ENCODE peak calls at places on chromosome 21, in five cellular contexts. L is cardiac fibroblast, W is HFF-Myc, C is psoas muscle, O is heart left ventricle. M is an unnamed sample.

GRCh38 chr21:14836950-14837349 is 227.8 kb downstream of the NRIP1 start:
- DNase-seq in C (no peak), L (peak), W (no peak), O (no peak), M (no peak)

GRCh38 chr21:42761776-42762335 is 108.4 kb downstream of the PDE9A start:
- DNase-seq in L (no peak), O (peak), C (no peak), W (no peak), M (no peak)

GRCh38 chr21:41585199-41585994 is 77.4 kb upstream of the TMPRSS2 start:
- DNase-seq in O (no peak), L (no peak), C (no peak), W (no peak), M (no peak)

GRCh38 chr21:39136711-39137110 is 46.5 kb downstream of the PSMG1 start:
- DNase-seq in L (peak), C (no peak), O (no peak), W (no peak), M (no peak)

GRCh38 chr21:18636897-18637296 is 233.3 kb upstream of the TMPRSS15 start:
- DNase-seq in L (no peak), W (no peak), C (no peak), O (no peak), M (no peak)

GRCh38 chr21:21818898-21819297 is 820.7 kb downstream of the NCAM2 start:
- DNase-seq in L (no peak), W (no peak), O (no peak), C (no peak), M (no peak)

GRCh38 chr21:22556829-22557228 is 1558.6 kb downstream of the NCAM2 start:
- DNase-seq in L (no peak), W (no peak), O (no peak), C (no peak), M (no peak)

GRCh38 chr21:38917045-38917774 is 111.5 kb downstream of the ETS2 start:
- DNase-seq in W (no peak), O (no peak), L (no peak), C (no peak), M (no peak)

GRCh38 chr21:25572895-25573310 is 34.4 kb downstream of the MRPL39 start:
- DNase-seq in W (no peak), C (no peak), L (peak), O (no peak), M (no peak)

GRCh38 chr21:39499156-39499555 is 47.4 kb downstream of the SH3BGR start:
- DNase-seq in C (no peak), L (no peak), W (no peak), O (no peak), M (no peak)

GRCh38 chr21:31343680-31344480 is at the start of gene TIAM1:
- DNase-seq in W (no peak), L (peak), O (peak), C (peak), M (peak)

GRCh38 chr21:36092676-36093075 is 22.9 kb downstream of the CBR1 start:
- DNase-seq in C (no peak), L (no peak), O (no peak), W (no peak), M (no peak)

GRCh38 chr21:24045775-24046215 is 1561.5 kb downstream of the MRPL39 start:
- DNase-seq in L (peak), W (peak), C (peak), O (peak), M (peak)

GRCh38 chr21:26909972-26910371 is 56.9 kb downstream of the ADAMTS5 start:
- DNase-seq in L (peak), C (no peak), W (no peak), O (no peak), M (no peak)

GRCh38 chr21:42193131-42193671 is 25.7 kb upstream of the ABCG1 start:
- DNase-seq in W (no peak), C (no peak), L (peak), O (no peak), M (no peak)

GRCh38 chr21:27306821-27307746 is 340.2 kb upstream of the ADAMTS5 start:
- DNase-seq in L (no peak), C (no peak), W (no peak), O (no peak), M (no peak)

GRCh38 chr21:38219049-38219628 is 37.7 kb upstream of the KCNJ15 start:
- DNase-seq in C (peak), W (peak), O (peak), L (peak), M (peak)

GRCh38 chr21:25453524-25453923 is 153.8 kb downstream of the MRPL39 start:
- DNase-seq in C (no peak), L (peak), O (no peak), W (no peak), M (no peak)

GRCh38 chr21:25563399-25564116 is 43.7 kb downstream of the MRPL39 start:
- DNase-seq in O (no peak), W (no peak), L (no peak), C (no peak), M (no peak)

GRCh38 chr21:30206551-30207251 is 9.2 kb downstream of the CLDN8 start:
- DNase-seq in C (no peak), W (no peak), L (peak), O (no peak), M (no peak)

GRCh38 chr21:17550671-17551308 is 37.9 kb downstream of the CXADR start:
- DNase-seq in O (no peak), C (no peak), L (no peak), W (no peak), M (no peak)

GRCh38 chr21:14900611-14901010 is 164.2 kb downstream of the NRIP1 start:
- DNase-seq in L (peak), O (no peak), W (no peak), C (no peak), M (no peak)

GRCh38 chr21:40616377-40616704 is 230.6 kb downstream of the DSCAM start:
- DNase-seq in O (no peak), C (no peak), L (no peak), W (no peak), M (no peak)

GRCh38 chr21:37375866-37376574 is 9.4 kb downstream of the DYRK1A start:
- DNase-seq in C (no peak), O (no peak), L (no peak), W (no peak), M (no peak)

GRCh38 chr21:15749868-15750174 is 20.0 kb downstream of the USP25 start:
- DNase-seq in O (no peak), W (no peak), L (no peak), C (no peak), M (no peak)

GRCh38 chr21:37159949-37160348 is 86.9 kb downstream of the TTC3 start:
- DNase-seq in L (no peak), W (no peak), O (no peak), C (no peak), M (no peak)

GRCh38 chr21:41631564-41632461 is 123.9 kb upstream of the TMPRSS2 start:
- DNase-seq in L (peak), O (no peak), C (no peak), W (no peak), M (no peak)

GRCh38 chr21:42515708-42516502 is 2.3 kb downstream of the SLC37A1 start:
- DNase-seq in O (no peak), L (no peak), W (no peak), C (no peak), M (no peak)

GRCh38 chr21:16891821-16892220 is 621.0 kb upstream of the CXADR start:
- DNase-seq in L (peak), C (no peak), W (peak), O (no peak), M (peak)

GRCh38 chr21:25557170-25557569 is 50.1 kb downstream of the MRPL39 start:
- DNase-seq in C (no peak), W (no peak), L (no peak), O (no peak), M (no peak)

GRCh38 chr21:26451014-26451740 is 121.9 kb downstream of the CYYR1 start:
- DNase-seq in W (no peak), L (peak), C (no peak), O (no peak), M (no peak)

GRCh38 chr21:42406201-42406601 is 2.5 kb downstream of the UBASH3A start:
- DNase-seq in O (no peak), W (no peak), L (no peak), C (no peak), M (no peak)

DNA sequence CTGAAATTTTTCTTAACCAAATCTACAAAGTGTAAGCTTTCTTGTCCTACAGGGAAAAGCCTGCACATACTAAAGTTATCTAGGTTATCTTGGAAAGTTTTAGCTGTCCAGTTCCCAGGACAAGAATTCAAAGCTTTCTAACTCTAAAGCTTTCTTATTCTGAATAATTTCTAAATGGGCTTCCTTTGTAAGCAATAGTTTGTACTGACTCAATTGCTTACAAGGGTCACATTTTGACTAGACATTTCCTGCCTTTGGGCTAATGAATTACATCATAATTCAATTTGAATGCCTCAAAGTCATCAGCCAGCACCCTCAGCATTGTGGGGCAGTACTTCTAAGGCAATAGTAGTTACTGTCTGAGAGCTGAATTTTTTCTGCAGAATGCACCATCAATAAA is 223.0 kb downstream of the LTN1 start:
- DNase-seq in W (no peak), L (peak), O (no peak), C (no peak), M (no peak)
- H3K4me3 ChIP-seq in W (no peak), L (no peak), O (no peak), C (no peak), M (no peak)

DNA sequence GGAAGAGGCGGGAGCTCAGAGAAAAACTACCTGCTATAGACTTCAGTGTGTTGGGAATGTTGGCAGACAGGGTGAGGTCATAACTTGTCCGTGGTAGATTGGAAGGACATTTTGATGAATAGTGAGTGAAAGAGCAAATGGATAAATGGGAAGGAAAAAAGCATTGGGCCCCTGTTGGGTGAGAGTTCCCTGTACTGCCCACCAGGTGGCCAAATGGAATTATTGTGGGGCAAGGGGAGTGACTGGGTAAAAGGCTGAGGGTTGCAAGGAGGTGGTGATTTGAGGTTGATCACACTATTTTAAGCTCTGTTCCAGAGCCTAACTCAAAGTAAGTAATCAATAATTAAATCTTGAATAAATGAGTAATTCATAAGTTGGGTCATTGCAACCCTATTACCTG is 60.4 kb downstream of the MRPS6 start:
- DNase-seq in O (no peak), W (no peak), C (no peak), L (no peak), M (no peak)
- TF ChIP-seq CTCF in O (no peak), W (peak), C (peak), L (peak), M (no peak)

GRCh38 chr21:33267250-33267649 is 1.1 kb downstream of the IL10RB start:
- DNase-seq in L (no peak), C (no peak), O (no peak), W (no peak), M (no peak)
- H3K4me3 ChIP-seq in L (peak), C (peak), O (peak), W (peak), M (peak)

GRCh38 chr21:32414579-32415358 is 2.3 kb downstream of the EVA1C start:
- DNase-seq in L (peak), W (no peak), O (no peak), C (no peak), M (no peak)
- TF ChIP-seq CTCF in L (peak), W (peak), O (no peak), C (no peak), M (peak)

GRCh38 chr21:35027558-35028450 is 21.3 kb downstream of the RUNX1 start:
- DNase-seq in O (no peak), L (no peak), W (no peak), C (no peak), M (no peak)
- H3K4me3 ChIP-seq in O (no peak), L (no peak), W (no peak), C (no peak), M (no peak)

GRCh38 chr21:45885597-45885929 is 96.0 kb upstream of the COL6A1 start:
- DNase-seq in O (no peak), C (no peak), W (no peak), L (no peak), M (no peak)

GRCh38 chr21:45887788-45888187 is 93.8 kb upstream of the COL6A1 start:
- DNase-seq in O (peak), C (no peak), L (no peak), W (no peak), M (no peak)

GRCh38 chr21:45887121-45887611 is 94.4 kb upstream of the COL6A1 start:
- DNase-seq in C (no peak), L (no peak), W (no peak), O (peak), M (no peak)

GRCh38 chr21:45888361-45889009 is 93.1 kb upstream of the COL6A1 start:
- DNase-seq in W (no peak), C (no peak), O (peak), L (no peak), M (no peak)

GRCh38 chr21:45886610-45887026 is 95.0 kb upstream of the COL6A1 start:
- DNase-seq in C (no peak), W (no peak), L (no peak), O (no peak), M (no peak)
- TF ChIP-seq CTCF in C (no peak), W (no peak), L (no peak), O (no peak), M (no peak)

GRCh38 chr21:45478115-45478801 is 64.0 kb downstream of the SLC19A1 start:
- DNase-seq in W (no peak), L (peak), C (peak), O (peak), M (no peak)

GRCh38 chr21:45478816-45479669 is 63.2 kb downstream of the SLC19A1 start:
- DNase-seq in C (no peak), W (no peak), O (no peak), L (no peak), M (no peak)

GRCh38 chr21:45475797-45476570 is 66.3 kb downstream of the SLC19A1 start:
- DNase-seq in L (no peak), W (no peak), O (no peak), C (no peak), M (no peak)

GRCh38 chr21:45476582-45476981 is 65.7 kb downstream of the SLC19A1 start:
- DNase-seq in L (no peak), W (no peak), C (no peak), O (no peak), M (no peak)

DNA sequence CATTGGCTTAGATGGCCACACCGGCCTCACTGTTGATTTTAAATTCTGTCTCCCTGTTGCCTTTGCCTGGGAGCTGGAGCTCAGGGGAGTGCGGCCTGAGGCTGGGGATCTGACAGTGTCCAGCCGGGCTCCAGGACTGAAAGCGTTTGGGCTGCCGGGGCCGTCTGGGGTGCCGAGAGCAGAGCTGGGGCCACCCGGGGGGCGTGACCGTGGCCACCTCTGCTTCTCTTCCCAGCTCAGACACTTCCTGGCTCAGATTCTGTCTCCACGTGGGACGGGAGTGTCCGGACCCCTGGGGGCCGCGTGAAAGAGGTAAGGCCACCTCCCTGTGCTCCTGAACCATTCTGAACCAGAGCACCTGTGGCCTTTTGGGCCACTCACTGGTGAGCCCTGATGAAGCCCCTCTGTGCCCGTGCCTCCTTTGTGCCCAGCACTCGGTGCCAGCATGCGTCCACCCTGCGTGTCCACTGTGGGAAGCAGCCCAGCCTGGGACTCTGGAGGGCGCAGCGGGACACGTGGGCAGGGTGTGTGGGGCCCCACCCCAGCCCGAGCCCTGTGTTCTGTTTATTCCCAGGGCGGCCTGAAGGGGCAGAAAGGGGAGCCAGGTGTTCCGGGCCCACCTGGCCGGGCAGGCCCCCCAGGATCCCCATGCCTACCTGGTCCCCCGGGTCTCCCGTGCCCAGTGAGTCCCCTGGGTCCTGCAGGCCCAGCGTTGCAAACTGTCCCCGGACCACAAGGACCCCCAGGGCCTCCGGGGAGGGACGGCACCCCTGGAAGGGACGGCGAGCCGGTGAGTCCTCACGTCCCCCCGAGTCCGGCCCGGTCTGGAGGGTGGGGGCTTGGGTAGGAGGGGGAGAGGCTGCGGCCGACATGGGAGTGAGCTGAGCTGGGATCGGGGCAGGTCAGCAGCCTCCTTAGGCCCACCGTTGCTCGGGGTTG is 64.8 kb downstream of the SLC19A1 start:
- DNase-seq in C (no peak), W (no peak), O (no peak), L (no peak), M (no peak)
- H3K4me3 ChIP-seq in C (no peak), W (no peak), O (peak), L (no peak), M (no peak)

GRCh38 chr21:43937898-43938309 is 72.9 kb downstream of the AGPAT3 start:
- DNase-seq in C (peak), L (no peak), W (no peak), O (no peak), M (no peak)
- TF ChIP-seq CTCF in C (no peak), L (no peak), W (no peak), O (no peak), M (no peak)

M was measured in AG04449.